ENCODE peak calls at places on chromosomes 1 and 21, in ten cellular contexts. C, H, L, E, Y, M, S, X, Z and J are unnamed samples.

GRCh38 chr1:6490181-6491075 is 1.0 kb downstream of the PLEKHG5 start:
- DNase-seq in H (peak; percentile 59), L (peak; percentile 82), E (peak; percentile 77), Z (no peak), X (peak; percentile 30), Y (peak; percentile 62), C (peak; percentile 84), S (peak; percentile 78), M (no peak), J (no peak)

GRCh38 chr21:14740116-14740515 is 194.0 kb upstream of the SAMSN1 start:
- DNase-seq in C (no peak), X (no peak), L (no peak), E (no peak), M (no peak), Z (no peak), S (no peak), H (no peak), Y (no peak), J (no peak)

GRCh38 chr1:182600036-182600713 is 4.0 kb downstream of the RGS16 start:
- DNase-seq in Y (no peak), S (no peak), Z (no peak), C (no peak), X (no peak), E (no peak), M (no peak), H (no peak), L (no peak), J (no peak)

GRCh38 chr1:207935166-207935583 is 24.2 kb upstream of the CD34 start:
- DNase-seq in X (no peak), Y (no peak), S (no peak), E (no peak), M (no peak), L (no peak), H (no peak), C (no peak), Z (no peak), J (no peak)

GRCh38 chr1:88773540-88774150 is 89.6 kb downstream of the PKN2 start:
- DNase-seq in Z (no peak), E (no peak), Y (no peak), L (peak; percentile 58), H (peak; percentile 53), C (peak; percentile 26), X (no peak), S (no peak), M (no peak), J (no peak)

GRCh38 chr1:76867342-76868130 is at the start of gene ST6GALNAC5:
- DNase-seq in H (no peak), Z (no peak), M (no peak), C (no peak), X (no peak), Y (peak; percentile 30), L (no peak), E (no peak), S (no peak), J (no peak)

GRCh38 chr1:183096889-183097288 is 73.7 kb downstream of the LAMC1 start:
- DNase-seq in Z (no peak), E (no peak), X (peak; percentile 52), C (peak; percentile 20), H (no peak), Y (no peak), M (no peak), S (no peak), L (peak; percentile 52), J (no peak)

GRCh38 chr1:110982320-110982719 is 18.6 kb upstream of the LRIF1 start:
- DNase-seq in C (no peak), X (no peak), H (no peak), Z (no peak), L (no peak), Y (no peak), S (no peak), E (no peak), M (no peak), J (no peak)

GRCh38 chr1:153794671-153795324 is 19.6 kb downstream of the SLC27A3 start:
- DNase-seq in X (no peak), L (peak; percentile 45), M (no peak), Z (no peak), Y (no peak), C (no peak), H (no peak), S (no peak), E (no peak), J (peak; percentile 87)

GRCh38 chr1:228905579-228905978 is 170.3 kb downstream of the RHOU start:
- DNase-seq in L (no peak), Z (no peak), X (no peak), H (no peak), M (no peak), S (no peak), E (no peak), C (no peak), Y (no peak), J (no peak)

GRCh38 chr1:228901936-228902681 is 166.8 kb downstream of the RHOU start:
- DNase-seq in S (no peak), E (no peak), H (no peak), Y (no peak), C (no peak), M (peak; percentile 85), L (no peak), Z (no peak), X (no peak), J (no peak)

GRCh38 chr1:228903573-228904122 is 168.4 kb downstream of the RHOU start:
- DNase-seq in Z (no peak), E (no peak), L (no peak), Y (peak; percentile 27), C (no peak), X (no peak), M (peak; percentile 79), H (no peak), S (no peak), J (no peak)

GRCh38 chr1:228902781-228903572 is 167.7 kb downstream of the RHOU start:
- DNase-seq in Z (peak; percentile 82), S (no peak), C (peak; percentile 85), X (peak; percentile 95), Y (peak; percentile 88), H (peak; percentile 52), M (peak; percentile 98), E (peak; percentile 88), L (peak; percentile 90), J (peak; percentile 87)

GRCh38 chr1:228904222-228904621 is 168.9 kb downstream of the RHOU start:
- DNase-seq in H (no peak), Z (no peak), X (no peak), L (no peak), M (no peak), S (no peak), Y (no peak), C (no peak), E (no peak), J (no peak)
- TF ChIP-seq POLR2A in H (no peak), Z (no peak), X (no peak), L (no peak), M (no peak), S (no peak), Y (no peak), C (no peak), E (no peak), J (no peak)

DNA sequence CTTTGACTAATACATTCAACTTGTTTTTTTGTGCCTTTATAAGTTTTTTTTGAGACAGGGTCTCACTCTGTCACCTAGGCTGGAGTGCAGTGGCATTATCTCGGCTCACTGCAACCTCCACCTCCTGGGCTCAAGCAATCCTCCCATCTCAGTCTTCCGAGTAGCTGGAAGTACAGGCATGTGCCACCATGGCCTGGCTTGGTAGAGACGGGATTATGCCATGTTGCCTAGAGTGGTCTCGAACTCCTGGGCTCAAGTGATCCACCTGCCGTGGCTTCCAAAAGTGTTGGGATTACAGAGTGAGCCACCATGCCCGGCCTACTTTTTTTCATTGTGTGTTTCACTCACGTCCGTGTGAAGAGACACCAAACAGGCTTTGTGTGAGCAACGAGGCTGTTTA is 202.7 kb downstream of the DISC1 start:
- DNase-seq in Z (no peak), M (no peak), L (no peak), S (no peak), Y (no peak), E (no peak), C (no peak), X (no peak), H (no peak), J (no peak)
- H3K4me3 ChIP-seq in Z (no peak overlapping the region), M (no peak overlapping the region), L (no peak overlapping the region), S (no peak overlapping the region), Y (no peak overlapping the region), E (no peak overlapping the region), C (no peak overlapping the region), X (no peak overlapping the region), H (no peak overlapping the region), J (no peak overlapping the region)

GRCh38 chr1:214546886-214547641 is 4.3 kb downstream of the PTPN14 start:
- DNase-seq in E (no peak), C (no peak), L (no peak), Y (no peak), S (no peak), X (no peak), M (no peak), Z (no peak), H (no peak), J (no peak)

GRCh38 chr1:214549604-214550338 is 1.6 kb downstream of the PTPN14 start:
- DNase-seq in S (no peak), L (no peak), Z (no peak), E (no peak), X (no peak), C (no peak), H (no peak), Y (peak; percentile 40), M (peak; percentile 74), J (no peak)

GRCh38 chr1:214550339-214551051 is 907 bp downstream of the PTPN14 start:
- DNase-seq in X (peak; percentile 24), H (no peak), E (no peak), Y (peak; percentile 53), S (no peak), L (no peak), C (no peak), Z (no peak), M (peak; percentile 90), J (no peak)

GRCh38 chr1:214547747-214548146 is 3.7 kb downstream of the PTPN14 start:
- DNase-seq in Z (no peak), X (no peak), H (no peak), M (no peak), E (no peak), C (no peak), Y (no peak), L (no peak), S (no peak), J (no peak)

GRCh38 chr1:214548988-214549387 is 2.4 kb downstream of the PTPN14 start:
- DNase-seq in S (no peak), Y (no peak), X (peak; percentile 49), M (peak; percentile 80), Z (no peak), E (peak; percentile 38), C (no peak), L (no peak), H (no peak), J (no peak)
- TF ChIP-seq POLR2A in S (no peak), Y (no peak), X (no peak), M (no peak), Z (no peak), E (no peak), C (no peak), L (no peak), H (no peak), J (no peak)

DNA sequence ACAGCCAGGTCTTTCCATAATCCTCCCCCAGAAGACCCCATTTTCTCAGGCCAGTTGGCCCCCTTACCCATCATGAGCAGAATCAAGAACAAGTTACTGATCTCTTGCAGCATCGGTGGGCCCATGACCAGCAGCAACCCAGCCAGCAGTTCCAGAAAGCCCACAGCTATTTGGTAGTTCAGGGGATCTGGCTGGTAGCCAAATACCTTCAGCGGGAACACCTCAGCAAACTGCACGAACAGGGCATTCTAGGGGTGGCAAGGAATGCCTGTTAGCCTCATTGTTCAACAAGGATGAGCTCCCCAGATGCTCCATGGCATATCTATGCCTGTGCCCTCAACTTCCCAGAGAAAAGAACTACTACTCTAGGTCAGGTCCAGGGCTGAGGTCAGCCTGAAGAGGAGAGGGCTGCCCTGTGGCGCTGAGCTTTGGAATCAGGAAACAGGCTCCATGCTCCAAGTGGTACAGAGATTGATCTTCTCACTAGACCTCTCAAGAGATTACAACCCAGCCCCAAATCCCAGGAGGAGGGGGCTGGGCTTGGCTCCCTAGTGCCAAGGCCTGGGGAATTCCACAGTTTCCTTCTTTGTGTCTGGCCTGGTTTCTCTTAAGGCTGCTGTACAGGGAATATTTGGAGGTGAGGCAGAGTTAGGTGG is 1.3 kb downstream of the TMEM35B start:
- DNase-seq in X (no peak), Y (no peak), C (no peak), L (no peak), H (no peak), Z (no peak), S (no peak), E (peak; percentile 27), M (no peak), J (no peak)
- H3K4me3 ChIP-seq in X (peak overlapping the region; percentile 43), Y (peak overlapping the region; percentile 59), C (peak overlapping the region; percentile 77), L (peak overlapping the region; percentile 77), H (peak overlapping the region; percentile 93), Z (peak overlapping the region; percentile 62), S (peak overlapping the region; percentile 53), E (no peak overlapping the region), M (peak overlapping the region; percentile 86), J (no peak overlapping the region)